ENCODE peak calls at places on chromosomes 3 and 15, in six cellular contexts. R is SK-N-SH, N is A549, T is Panc1, O is HCT116, B is GM23338. Y is an unnamed sample.

GRCh38 chr15:96345560-96346389 is 15.3 kb downstream of the NR2F2 start:
- DNase-seq in N (peak), R (peak), T (no peak), B (peak), O (no peak), Y (peak)

GRCh38 chr3:153003860-153004259 is 158.2 kb upstream of the RAP2B start:
- DNase-seq in B (no peak), N (no peak), R (no peak), O (no peak), T (no peak), Y (no peak)

GRCh38 chr3:188239577-188239976 is 85.6 kb downstream of the LPP start:
- DNase-seq in T (no peak), O (no peak), B (no peak), N (no peak), R (no peak), Y (no peak)

GRCh38 chr15:28128036-28128435 is 28.9 kb upstream of the OCA2 start:
- DNase-seq in R (no peak), O (no peak), B (no peak), N (no peak), T (no peak), Y (no peak)

GRCh38 chr15:39582977-39583585 is 2.2 kb downstream of the THBS1 start:
- DNase-seq in R (no peak), O (no peak), T (no peak), N (no peak), B (no peak), Y (no peak)

GRCh38 chr3:48125026-48125704 is 63.1 kb downstream of the CDC25A start:
- DNase-seq in N (no peak), R (no peak), B (peak), T (no peak), O (no peak), Y (no peak)

GRCh38 chr3:16174976-16175901 is 759 bp downstream of the GALNT15 start:
- DNase-seq in T (no peak), N (no peak), R (no peak), O (no peak), B (peak), Y (no peak)

GRCh38 chr3:183518446-183519185 is 36.9 kb downstream of the KLHL6 start:
- DNase-seq in B (peak), O (no peak), T (no peak), N (no peak), R (no peak), Y (no peak)

GRCh38 chr3:113405180-113405579 is 36.1 kb downstream of the CFAP44 start:
- DNase-seq in T (no peak), B (no peak), R (no peak), O (no peak), N (no peak), Y (no peak)

GRCh38 chr15:48003447-48003846 is 117.3 kb upstream of the SLC24A5 start:
- DNase-seq in N (no peak), B (no peak), T (no peak), O (no peak), R (no peak), Y (no peak)

GRCh38 chr3:33883538-33884203 is 85.2 kb downstream of the PDCD6IP start:
- DNase-seq in N (peak), B (peak), R (peak), O (peak), T (peak), Y (no peak)

GRCh38 chr3:181709537-181710279 is 2.0 kb upstream of the SOX2 start:
- DNase-seq in R (peak), T (no peak), N (no peak), B (peak), O (peak), Y (no peak)

GRCh38 chr3:49461443-49462171 is 8.5 kb upstream of the DAG1 start:
- DNase-seq in O (no peak), B (peak), N (no peak), T (no peak), R (no peak), Y (no peak)

GRCh38 chr3:67906256-67906655 is 251.8 kb upstream of the SUCLG2 start:
- DNase-seq in O (no peak), T (no peak), N (no peak), B (no peak), R (no peak), Y (no peak)

GRCh38 chr3:65130782-65131181 is 443.0 kb upstream of the ADAMTS9 start:
- DNase-seq in N (no peak), T (no peak), O (no peak), R (no peak), B (no peak), Y (no peak)

GRCh38 chr3:124778061-124778460 is 47.8 kb downstream of the UMPS start:
- DNase-seq in B (no peak), R (no peak), O (no peak), T (no peak), N (no peak), Y (no peak)

GRCh38 chr3:194294888-194295214 is 56.3 kb downstream of the CPN2 start:
- DNase-seq in T (no peak), O (no peak), R (peak), N (no peak), B (no peak), Y (no peak)

GRCh38 chr3:14452676-14453367 is 50.4 kb downstream of the SLC6A6 start:
- DNase-seq in B (no peak), N (peak), R (no peak), O (peak), T (no peak), Y (no peak)

GRCh38 chr3:127747751-127748521 is 74.4 kb downstream of the MGLL start:
- DNase-seq in T (no peak), B (no peak), R (no peak), N (peak), O (no peak), Y (no peak)

GRCh38 chr3:159635047-159635641 is 353.5 kb upstream of the IL12A start:
- DNase-seq in N (no peak), O (no peak), B (no peak), R (no peak), T (no peak), Y (no peak)

GRCh38 chr15:31558840-31559239 is 232.2 kb downstream of the KLF13 start:
- DNase-seq in N (no peak), B (no peak), O (no peak), R (no peak), T (no peak), Y (no peak)

GRCh38 chr15:52010633-52011595 is 8.1 kb upstream of the MAPK6 start:
- DNase-seq in B (no peak), N (no peak), O (peak), R (no peak), T (peak), Y (no peak)

GRCh38 chr3:174498638-174499037 is 360.5 kb upstream of the NAALADL2 start:
- DNase-seq in O (no peak), R (no peak), T (no peak), N (no peak), B (no peak), Y (no peak)

GRCh38 chr3:49704629-49705028 is 14.9 kb downstream of the AMIGO3 start:
- DNase-seq in N (no peak), O (no peak), B (no peak), R (no peak), T (no peak), Y (no peak)

GRCh38 chr3:106560451-106560966 is 691.7 kb upstream of the CBLB start:
- DNase-seq in R (no peak), T (no peak), N (peak), B (no peak), O (no peak), Y (peak)

GRCh38 chr3:70716832-70717231 is 404.4 kb upstream of the MDFIC2 start:
- DNase-seq in R (peak), O (no peak), N (no peak), T (no peak), B (no peak), Y (no peak)

GRCh38 chr3:171457263-171458055 is 2.7 kb downstream of the TNIK start:
- DNase-seq in O (no peak), N (no peak), T (no peak), B (no peak), R (no peak), Y (no peak)

GRCh38 chr3:111210003-111210699 is 138.5 kb downstream of the NECTIN3 start:
- DNase-seq in T (no peak), B (peak), R (no peak), O (no peak), N (no peak), Y (no peak)

GRCh38 chr15:80689716-80690115 is 5.4 kb upstream of the ABHD17C start:
- DNase-seq in N (no peak), R (no peak), O (no peak), B (no peak), T (no peak), Y (no peak)

GRCh38 chr3:47092090-47092489 is 71.8 kb downstream of the SETD2 start:
- DNase-seq in O (no peak), T (no peak), B (no peak), R (no peak), N (no peak), Y (no peak)

GRCh38 chr3:120469440-120470415 is 18.9 kb upstream of the FSTL1 start:
- DNase-seq in R (no peak), T (no peak), B (peak), N (no peak), O (peak), Y (no peak)

GRCh38 chr15:98518823-98519561 is 129.3 kb upstream of the IGF1R start:
- DNase-seq in T (peak), B (peak), R (peak), N (peak), O (peak), Y (peak)

GRCh38 chr3:161914703-161915102 is 418.1 kb downstream of the OTOL1 start:
- DNase-seq in R (peak), T (peak), B (peak), O (no peak), N (no peak), Y (no peak)

GRCh38 chr3:134749802-134750553 is 45.1 kb upstream of the EPHB1 start:
- DNase-seq in T (no peak), R (no peak), B (peak), N (no peak), O (no peak), Y (no peak)

GRCh38 chr15:68304611-68305337 is 27.2 kb downstream of the FEM1B start:
- DNase-seq in O (no peak), B (peak), R (no peak), T (no peak), N (no peak), Y (no peak)

GRCh38 chr15:41610048-41610447 is 50.2 kb upstream of the MGA start:
- DNase-seq in B (no peak), T (no peak), O (no peak), N (no peak), R (no peak), Y (no peak)

GRCh38 chr15:90483012-90483307 is 46.8 kb upstream of the CRTC3 start:
- DNase-seq in R (no peak), T (no peak), N (no peak), B (no peak), O (no peak), Y (no peak)

GRCh38 chr15:90483640-90484039 is 46.1 kb upstream of the CRTC3 start:
- DNase-seq in O (no peak), N (no peak), T (no peak), R (no peak), B (no peak), Y (no peak)

GRCh38 chr15:90481023-90481422 is 48.7 kb upstream of the CRTC3 start:
- DNase-seq in R (no peak), N (no peak), O (no peak), B (no peak), T (no peak), Y (peak)

GRCh38 chr15:90479656-90480055 is 50.1 kb upstream of the CRTC3 start:
- DNase-seq in N (no peak), B (no peak), R (no peak), O (peak), T (no peak), Y (no peak)

DNA sequence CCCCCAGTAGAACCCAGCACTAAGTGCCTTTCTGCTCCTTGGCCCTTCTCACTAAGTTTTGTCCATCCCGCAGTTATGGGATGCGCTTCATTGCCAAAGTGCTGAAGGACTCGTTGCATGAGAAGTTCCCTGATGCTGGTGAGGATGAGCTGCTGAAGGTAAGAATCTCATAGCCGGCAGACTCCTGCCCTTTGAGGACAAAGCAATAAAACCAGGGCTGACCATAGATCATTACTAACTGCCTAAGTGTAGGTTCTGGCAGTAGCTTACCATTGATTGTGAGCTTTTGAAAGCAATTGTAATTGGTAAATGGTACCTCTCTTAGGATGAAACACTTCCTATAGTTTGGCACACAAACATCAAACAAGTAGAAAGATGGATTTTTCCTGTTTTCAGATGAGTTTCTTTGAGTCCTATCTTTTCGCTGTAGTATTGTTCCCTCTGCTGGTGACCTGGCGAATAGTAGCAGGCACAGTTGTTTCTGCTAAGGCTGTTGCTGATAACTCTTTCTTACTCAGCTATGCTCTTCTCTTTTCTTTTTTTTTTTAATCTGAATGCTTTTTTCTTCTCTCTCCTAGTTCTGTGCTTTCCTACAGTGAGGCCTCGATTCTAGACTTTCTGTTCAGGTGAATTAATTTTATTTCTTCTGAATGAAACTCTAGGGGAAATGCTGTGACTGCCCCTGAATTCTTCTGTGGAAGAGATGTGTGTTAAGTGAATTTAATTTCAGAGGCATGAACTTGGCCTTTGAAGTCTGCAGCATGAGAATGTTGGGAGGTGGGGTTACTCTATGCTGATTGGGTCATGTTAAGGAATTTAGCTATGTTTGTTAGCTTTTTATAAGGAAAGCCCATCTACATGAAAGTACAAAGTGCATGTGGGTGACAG is 47.4 kb upstream of the CRTC3 start:
- DNase-seq in R (peak), B (peak), N (peak), T (peak), O (peak), Y (peak)
- TF ChIP-seq REST in R (no peak), B (no peak), N (no peak), T (no peak), O (no peak), Y (no peak)

GRCh38 chr3:115697263-115698053 is 74.1 kb downstream of the GAP43 start:
- DNase-seq in N (no peak), B (no peak), R (no peak), T (no peak), O (no peak), Y (peak)
- TF ChIP-seq REST in N (no peak), B (no peak), R (peak), T (no peak), O (peak), Y (no peak)

GRCh38 chr15:75051711-75052110 is 28.3 kb downstream of the PPCDC start:
- DNase-seq in B (no peak), R (no peak), T (no peak), N (no peak), O (no peak), Y (no peak)
- TF ChIP-seq REST in B (no peak), R (no peak), T (no peak), N (no peak), O (no peak), Y (no peak)

DNA sequence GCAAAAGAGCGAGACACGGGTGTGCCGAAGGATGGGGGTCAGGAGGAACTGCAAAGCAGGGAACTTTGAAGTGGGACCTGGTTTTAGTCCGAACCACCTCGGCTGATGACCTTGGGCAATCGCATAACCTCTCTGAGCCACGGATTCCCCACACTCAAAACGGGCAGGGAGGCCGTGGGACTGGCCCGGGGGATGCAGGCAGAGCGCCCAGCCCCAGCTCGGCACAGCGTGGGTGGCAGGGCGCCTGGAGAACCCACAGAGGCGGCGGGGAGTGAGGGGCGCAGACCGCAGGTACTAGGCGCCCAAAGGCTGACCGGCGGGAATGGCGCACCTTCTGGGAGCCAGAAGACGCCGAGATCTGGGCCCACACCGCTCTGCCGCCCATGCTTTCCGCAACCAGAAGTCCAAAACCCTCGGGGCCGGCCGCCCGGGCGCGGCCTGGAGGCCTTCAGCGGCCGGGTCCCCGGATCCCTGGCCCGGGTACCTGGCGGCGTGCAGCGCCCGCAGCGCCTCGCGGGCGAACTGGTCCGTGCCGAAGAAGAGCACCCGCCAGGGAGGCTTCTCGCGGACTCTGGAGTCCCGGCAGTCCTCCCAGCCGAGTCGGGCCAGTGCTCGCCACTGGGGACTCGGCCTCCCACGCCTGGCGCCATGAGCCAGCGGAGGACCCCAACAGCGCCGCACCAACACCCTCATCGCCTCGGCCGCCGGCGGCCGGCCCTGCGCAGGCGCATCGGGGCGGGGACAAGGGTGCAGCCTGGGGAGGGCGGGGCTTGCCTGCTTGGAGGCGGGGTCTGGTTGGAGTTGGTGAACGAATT is at the start of gene MTFMT:
- DNase-seq in R (peak), B (peak), N (peak), O (peak), T (no peak), Y (peak)
- TF ChIP-seq REST in R (peak), B (no peak), N (no peak), O (no peak), T (no peak), Y (no peak)

GRCh38 chr15:63244399-63244798 is 33.0 kb upstream of the APH1B start:
- DNase-seq in T (no peak), O (no peak), N (no peak), B (no peak), R (no peak), Y (no peak)

GRCh38 chr15:63250312-63250965 is 27.0 kb upstream of the APH1B start:
- DNase-seq in O (no peak), R (no peak), T (no peak), N (no peak), B (no peak), Y (no peak)

GRCh38 chr15:63244976-63245645 is 32.3 kb upstream of the APH1B start:
- DNase-seq in N (no peak), B (no peak), O (no peak), R (no peak), T (no peak), Y (no peak)

GRCh38 chr15:63243776-63244175 is 33.6 kb upstream of the APH1B start:
- DNase-seq in O (no peak), T (no peak), B (no peak), N (no peak), R (no peak), Y (no peak)

DNA sequence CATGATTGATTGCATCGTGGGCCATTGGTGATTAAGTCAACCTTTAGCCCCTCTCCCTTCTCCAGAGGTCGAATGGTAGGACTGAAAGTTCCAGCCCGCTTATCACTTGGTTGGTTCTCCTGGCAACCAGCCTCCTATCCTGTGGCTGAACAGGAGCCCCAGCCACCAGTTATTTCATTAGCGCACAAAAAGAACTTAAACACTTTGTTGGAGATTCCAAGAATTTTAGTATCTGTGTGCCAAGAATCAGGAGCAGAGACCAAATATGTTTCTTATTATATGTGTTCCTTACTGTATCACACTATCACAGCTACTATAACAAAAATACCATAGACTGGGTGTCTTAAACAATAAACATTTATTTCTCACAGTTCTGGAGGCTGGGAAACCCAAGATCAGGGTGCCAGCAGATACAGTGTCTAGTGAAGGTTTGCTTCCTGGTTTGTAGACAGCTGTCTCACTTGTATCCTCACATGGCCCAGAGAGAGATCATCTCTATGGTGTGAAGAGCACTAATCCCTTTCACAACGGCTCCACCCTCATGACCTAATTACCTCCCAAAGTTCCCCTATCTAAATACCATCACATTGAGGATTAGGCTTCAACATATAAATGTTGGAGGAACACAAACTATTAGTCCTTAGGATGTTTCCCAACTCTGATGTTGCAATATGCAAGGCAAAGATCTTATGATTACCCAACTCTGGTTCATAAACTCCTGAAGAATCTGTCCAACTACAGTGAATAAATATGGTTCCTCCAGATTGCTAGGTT is 30.5 kb upstream of the APH1B start:
- DNase-seq in R (no peak), N (no peak), T (no peak), B (no peak), O (no peak), Y (peak)
- TF ChIP-seq REST in R (no peak), N (no peak), T (no peak), B (no peak), O (no peak), Y (peak)

GRCh38 chr3:5188419-5189405 is 1.2 kb downstream of the EDEM1 start:
- DNase-seq in R (peak), N (peak), T (no peak), O (no peak), B (peak), Y (no peak)
- TF ChIP-seq REST in R (no peak), N (peak), T (no peak), O (no peak), B (no peak), Y (peak)

Y was measured in HL-60.